ENCODE peak calls at places on chromosomes 7 and 10, in four cellular contexts. One of them, this sample, is unnamed.

GRCh38 chr7:134726581-134726980 is 52.9 kb upstream of the CALD1 start:
- DNase-seq in K562: no peak
- DNase-seq in HepG2: no peak
- DNase-seq in GM12878: no peak
- DNase-seq in this sample: no peak

GRCh38 chr7:91657386-91658120 is 222.9 kb downstream of the MTERF1 start:
- DNase-seq in K562: no peak
- DNase-seq in HepG2: no peak
- DNase-seq in GM12878: no peak
- DNase-seq in this sample: no peak

GRCh38 chr10:129840196-129840590 is 123.9 kb downstream of the EBF3 start:
- DNase-seq in K562: no peak
- DNase-seq in HepG2: no peak
- DNase-seq in GM12878: no peak
- DNase-seq in this sample: no peak

GRCh38 chr7:77351539-77352004 is 64.6 kb downstream of the GSAP start:
- DNase-seq in K562: no peak
- DNase-seq in HepG2: no peak
- DNase-seq in GM12878: peak; percentile 98
- DNase-seq in this sample: no peak

GRCh38 chr7:142384508-142384922 is 126.7 kb upstream of the PRSS58 start:
- DNase-seq in K562: no peak
- DNase-seq in HepG2: no peak
- DNase-seq in GM12878: no peak
- DNase-seq in this sample: no peak

GRCh38 chr7:73717991-73718405 is 1.5 kb downstream of the STX1A start:
- DNase-seq in K562: no peak
- DNase-seq in HepG2: no peak
- DNase-seq in GM12878: no peak
- DNase-seq in this sample: no peak

GRCh38 chr7:33444501-33444900 is 315.1 kb downstream of the BBS9 start:
- DNase-seq in K562: no peak
- DNase-seq in HepG2: no peak
- DNase-seq in GM12878: no peak
- DNase-seq in this sample: no peak

GRCh38 chr7:79453558-79454324 is at the start of gene MAGI2:
- DNase-seq in K562: no peak
- DNase-seq in HepG2: peak; percentile 41
- DNase-seq in GM12878: no peak
- DNase-seq in this sample: peak; percentile 53

GRCh38 chr10:125123363-125124113 is 36.8 kb downstream of the CTBP2 start:
- DNase-seq in K562: no peak
- DNase-seq in HepG2: no peak
- DNase-seq in GM12878: no peak
- DNase-seq in this sample: no peak

GRCh38 chr10:73252445-73253225 is at the start of gene MRPS16:
- DNase-seq in K562: peak; percentile 96
- DNase-seq in HepG2: peak; percentile 95
- DNase-seq in GM12878: peak; percentile 88
- DNase-seq in this sample: peak; percentile 89

GRCh38 chr7:85595639-85596268 is 408.9 kb upstream of the SEMA3D start:
- DNase-seq in K562: no peak
- DNase-seq in HepG2: no peak
- DNase-seq in GM12878: no peak
- DNase-seq in this sample: no peak

GRCh38 chr7:70698219-70698832 is 433.6 kb upstream of the GALNT17 start:
- DNase-seq in K562: peak; percentile 68
- DNase-seq in HepG2: peak; percentile 38
- DNase-seq in GM12878: no peak
- DNase-seq in this sample: peak; percentile 47

GRCh38 chr7:111173990-111174389 is 83.1 kb downstream of the LRRN3 start:
- DNase-seq in K562: no peak
- DNase-seq in HepG2: no peak
- DNase-seq in GM12878: no peak
- DNase-seq in this sample: no peak

GRCh38 chr10:75544381-75544780 is 113.0 kb downstream of the LRMDA start:
- DNase-seq in K562: no peak
- DNase-seq in HepG2: no peak
- DNase-seq in GM12878: no peak
- DNase-seq in this sample: no peak

GRCh38 chr7:101554584-101555268 is 74.4 kb downstream of the MYL10 start:
- DNase-seq in K562: peak; percentile 10
- DNase-seq in HepG2: no peak
- DNase-seq in GM12878: no peak
- DNase-seq in this sample: no peak

GRCh38 chr10:76868088-76868949 is 769.3 kb downstream of the KCNMA1 start:
- DNase-seq in K562: no peak
- DNase-seq in HepG2: no peak
- DNase-seq in GM12878: no peak
- DNase-seq in this sample: no peak

GRCh38 chr7:114370177-114370576 is 44.4 kb upstream of the FOXP2 start:
- DNase-seq in K562: no peak
- DNase-seq in HepG2: no peak
- DNase-seq in GM12878: no peak
- DNase-seq in this sample: no peak

GRCh38 chr10:18473424-18474110 is 177.8 kb downstream of the NSUN6 start:
- DNase-seq in K562: no peak
- DNase-seq in HepG2: no peak
- DNase-seq in GM12878: no peak
- DNase-seq in this sample: no peak
- TF ChIP-seq BHLHE40 in K562: no peak
- TF ChIP-seq BHLHE40 in HepG2: no peak
- TF ChIP-seq BHLHE40 in GM12878: no peak
- TF ChIP-seq BHLHE40 in this sample: no peak

GRCh38 chr7:66352071-66352470 is 146.9 kb downstream of the TPST1 start:
- DNase-seq in K562: no peak
- DNase-seq in HepG2: no peak
- DNase-seq in GM12878: no peak
- DNase-seq in this sample: no peak
- TF ChIP-seq FOXM1 in K562: no peak
- TF ChIP-seq FOXM1 in HepG2: no peak
- TF ChIP-seq FOXM1 in GM12878: no peak
- TF ChIP-seq FOXM1 in this sample: no peak

GRCh38 chr7:99363286-99363685 is 11.2 kb upstream of the ARPC1B start:
- DNase-seq in K562: no peak
- DNase-seq in HepG2: no peak
- DNase-seq in GM12878: no peak
- DNase-seq in this sample: no peak

GRCh38 chr7:99368750-99369389 is 5.7 kb upstream of the ARPC1B start:
- DNase-seq in K562: no peak
- DNase-seq in HepG2: no peak
- DNase-seq in GM12878: no peak
- DNase-seq in this sample: no peak

GRCh38 chr7:99362801-99363200 is 11.7 kb upstream of the ARPC1B start:
- DNase-seq in K562: peak; percentile 53
- DNase-seq in HepG2: no peak
- DNase-seq in GM12878: no peak
- DNase-seq in this sample: no peak

GRCh38 chr7:99366646-99367045 is 7.9 kb upstream of the ARPC1B start:
- DNase-seq in K562: no peak
- DNase-seq in HepG2: no peak
- DNase-seq in GM12878: no peak
- DNase-seq in this sample: no peak

GRCh38 chr7:99365318-99366141 is 9.0 kb upstream of the ARPC1B start:
- DNase-seq in K562: peak; percentile 81
- DNase-seq in HepG2: peak; percentile 22
- DNase-seq in GM12878: no peak
- DNase-seq in this sample: peak; percentile 64
- TF ChIP-seq BHLHE40 in K562: no peak
- TF ChIP-seq BHLHE40 in HepG2: no peak
- TF ChIP-seq BHLHE40 in GM12878: no peak
- TF ChIP-seq BHLHE40 in this sample: no peak

GRCh38 chr10:89646833-89647570 is 2.0 kb upstream of the PANK1 start:
- DNase-seq in K562: no peak
- DNase-seq in HepG2: no peak
- DNase-seq in GM12878: no peak
- DNase-seq in this sample: no peak

GRCh38 chr10:89649051-89649450 is 4.0 kb upstream of the PANK1 start:
- DNase-seq in K562: no peak
- DNase-seq in HepG2: no peak
- DNase-seq in GM12878: no peak
- DNase-seq in this sample: no peak

GRCh38 chr10:89645742-89646172 is 715 bp upstream of the PANK1 start:
- DNase-seq in K562: no peak
- DNase-seq in HepG2: peak; percentile 89
- DNase-seq in GM12878: no peak
- DNase-seq in this sample: no peak

GRCh38 chr10:89644967-89645741 is at the start of gene PANK1:
- DNase-seq in K562: peak; percentile 66
- DNase-seq in HepG2: peak; percentile 73
- DNase-seq in GM12878: peak; percentile 34
- DNase-seq in this sample: peak; percentile 75

DNA sequence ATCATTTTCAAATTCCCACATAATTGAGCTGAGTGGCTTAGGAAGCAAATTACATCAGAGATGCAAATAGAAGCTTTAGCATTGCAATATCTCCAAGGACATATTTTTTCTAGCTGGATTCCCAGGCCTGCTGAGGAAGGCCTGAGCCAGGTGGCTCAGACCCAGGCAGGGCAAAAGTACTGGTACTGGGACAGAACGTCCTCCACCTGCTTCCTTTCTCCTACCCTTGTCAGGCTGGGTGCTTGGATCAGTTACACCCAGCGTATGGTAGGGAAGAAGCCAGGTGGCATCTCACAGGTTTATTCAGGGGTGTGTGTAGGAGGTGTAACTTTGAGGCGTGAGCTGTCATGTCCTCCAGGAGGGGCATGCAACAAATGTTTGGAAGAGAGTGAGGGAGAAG is 3.0 kb upstream of the PANK1 start:
- DNase-seq in K562: no peak
- DNase-seq in HepG2: no peak
- DNase-seq in GM12878: no peak
- DNase-seq in this sample: no peak
- TF ChIP-seq FOXM1 in K562: no peak
- TF ChIP-seq FOXM1 in HepG2: no peak
- TF ChIP-seq FOXM1 in GM12878: no peak
- TF ChIP-seq FOXM1 in this sample: no peak

DNA sequence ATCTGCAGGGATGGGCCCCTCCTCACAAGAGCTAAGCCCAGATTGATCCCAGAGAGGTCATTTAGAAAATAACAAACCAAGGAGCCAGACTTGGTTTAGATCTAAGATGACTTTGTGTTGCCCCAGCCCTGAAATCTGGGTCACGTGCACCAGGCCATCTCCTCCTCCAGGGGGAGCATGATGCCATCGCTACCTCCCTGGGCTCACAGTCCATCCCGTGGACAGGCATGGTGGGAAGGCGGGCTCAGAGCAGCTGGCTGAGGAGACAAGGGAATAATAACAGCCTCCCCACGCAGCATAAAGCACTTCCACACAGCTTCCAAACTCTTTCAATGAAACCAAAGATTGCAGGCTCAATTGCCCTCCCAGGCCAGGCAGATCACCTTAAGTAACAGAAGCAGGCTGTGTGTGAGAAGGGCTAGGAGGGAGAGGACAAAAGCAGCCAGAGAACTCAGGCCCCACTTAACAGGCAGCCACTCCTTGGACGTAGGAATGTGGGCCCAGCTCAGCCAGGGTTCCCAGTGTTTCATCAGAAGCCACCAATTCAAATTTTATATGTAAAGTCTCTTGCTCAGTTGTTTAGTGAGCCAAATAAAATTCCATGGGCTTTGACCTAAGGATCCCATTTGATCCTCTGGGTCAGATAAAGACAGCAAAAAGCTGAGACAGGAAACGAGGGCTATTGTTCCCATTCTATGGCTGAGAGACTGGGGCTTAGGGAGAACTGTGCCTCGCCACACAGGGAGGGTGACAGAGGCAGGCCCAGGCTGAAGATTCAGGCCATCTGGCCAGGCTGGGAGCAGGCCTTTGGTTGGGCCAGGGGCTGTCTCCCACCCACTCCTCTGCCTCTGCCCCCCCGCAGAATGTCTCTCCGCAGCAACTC is 100.2 kb downstream of the COL13A1 start:
- DNase-seq in K562: peak; percentile 78
- DNase-seq in HepG2: peak; percentile 50
- DNase-seq in GM12878: no peak
- DNase-seq in this sample: peak; percentile 83
- TF ChIP-seq BHLHE40 in K562: peak; percentile 95
- TF ChIP-seq BHLHE40 in HepG2: peak; percentile 88
- TF ChIP-seq BHLHE40 in GM12878: peak; percentile 68
- TF ChIP-seq BHLHE40 in this sample: no peak

GRCh38 chr7:95843286-95843685 is 70.9 kb downstream of the DYNC1I1 start:
- DNase-seq in K562: no peak
- DNase-seq in HepG2: no peak
- DNase-seq in GM12878: no peak
- DNase-seq in this sample: no peak

GRCh38 chr7:95847061-95847460 is 74.7 kb downstream of the DYNC1I1 start:
- DNase-seq in K562: no peak
- DNase-seq in HepG2: no peak
- DNase-seq in GM12878: no peak
- DNase-seq in this sample: no peak

GRCh38 chr7:95840953-95841950 is 68.9 kb downstream of the DYNC1I1 start:
- DNase-seq in K562: peak; percentile 48
- DNase-seq in HepG2: peak; percentile 12
- DNase-seq in GM12878: no peak
- DNase-seq in this sample: peak; percentile 67

DNA sequence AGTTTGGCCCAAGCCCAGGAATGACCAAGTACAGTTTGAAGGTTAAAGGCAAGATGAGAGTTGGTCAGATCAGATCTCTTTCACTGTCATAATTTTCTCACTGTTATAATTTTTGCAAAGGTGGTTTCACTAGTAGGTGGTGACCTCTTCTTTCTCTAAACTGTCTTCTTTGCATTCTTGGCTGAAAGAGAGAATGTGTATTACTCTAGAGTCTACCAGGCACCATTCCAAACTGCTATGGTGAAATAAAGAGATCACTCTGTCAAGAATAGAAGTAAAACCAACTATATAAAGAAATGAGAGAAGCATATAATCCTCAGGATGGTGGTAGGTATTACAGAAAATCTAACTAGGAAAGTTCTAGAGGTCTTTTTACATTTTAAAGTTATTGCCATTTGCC is 72.7 kb downstream of the DYNC1I1 start:
- DNase-seq in K562: no peak
- DNase-seq in HepG2: no peak
- DNase-seq in GM12878: no peak
- DNase-seq in this sample: no peak
- TF ChIP-seq FOXM1 in K562: no peak
- TF ChIP-seq FOXM1 in HepG2: no peak
- TF ChIP-seq FOXM1 in GM12878: no peak
- TF ChIP-seq FOXM1 in this sample: no peak